ENCODE peak calls at places on chromosomes 13 and 19, in seven cellular contexts. O is T-helper 1 cell; J is neural crest cell; Y is ELR; L is stimulated activated CD4-positive, alpha-beta T cell treated with anti-CD3 and anti-CD28 coated beads, Interleukin-1b, Interleukin-23, amount 100 ng/mL, for 48 hours; I is NCI-H1436 treated with DMSO at 0.1 percent for 48 hours; D is AG08396. Z is an unnamed sample.
A peak's percentile ranks its signal among the peaks of the same experiment; 100 is the strongest.

GRCh38 chr13:104015646-104016396 is 949.6 kb upstream of the SLC10A2 start:
- DNase-seq in O (no peak), J (no peak), Y (no peak), L (no peak), I (no peak), D (no peak), Z (no peak)

GRCh38 chr19:39301021-39301420 is 4.8 kb downstream of the IFNL1 start:
- DNase-seq in O (no peak), J (no peak), Y (no peak), L (no peak), I (no peak), D (no peak), Z (no peak)

GRCh38 chr13:29901714-29902631 is 51.6 kb upstream of the UBL3 start:
- DNase-seq in O (no peak), J (no peak), Y (peak; percentile 92), L (no peak), I (no peak), D (peak; percentile 71), Z (peak; percentile 94)

GRCh38 chr13:42318570-42318969 is 46.6 kb downstream of the AKAP11 start:
- DNase-seq in O (no peak), J (no peak), Y (no peak), L (no peak), I (no peak), D (no peak), Z (no peak)

GRCh38 chr19:1379961-1380489 is 3.7 kb upstream of the NDUFS7 start:
- DNase-seq in O (no peak), J (no peak), Y (no peak), L (no peak), I (no peak), D (no peak), Z (no peak)

GRCh38 chr13:49256841-49257240 is 9.1 kb downstream of the CDADC1 start:
- DNase-seq in O (no peak), J (no peak), Y (no peak), L (no peak), I (no peak), D (no peak), Z (no peak)

GRCh38 chr19:28414748-28415147 is 798.2 kb downstream of the UQCRFS1 start:
- DNase-seq in O (no peak), J (no peak), Y (no peak), L (no peak), I (no peak), D (no peak), Z (no peak)

GRCh38 chr19:39671739-39672363 is 16.1 kb downstream of the LGALS16 start:
- DNase-seq in O (no peak), J (peak; percentile 22), Y (peak; percentile 63), L (peak; percentile 34), I (no peak), D (peak; percentile 28), Z (peak; percentile 54)

GRCh38 chr13:43094901-43095300 is 71.5 kb downstream of the DNAJC15 start:
- DNase-seq in O (no peak), J (no peak), Y (peak; percentile 19), L (no peak), I (no peak), D (no peak), Z (peak; percentile 17)

GRCh38 chr19:6026390-6026897 is 48.5 kb upstream of the RANBP3 start:
- DNase-seq in O (no peak), J (no peak), Y (no peak), L (no peak), I (no peak), D (no peak), Z (no peak)

GRCh38 chr13:57739791-57740190 is 108.2 kb downstream of the PCDH17 start:
- DNase-seq in O (no peak), J (no peak), Y (no peak), L (no peak), I (no peak), D (no peak), Z (no peak)

GRCh38 chr19:10295847-10296591 is 6.3 kb downstream of the ICAM5 start:
- DNase-seq in O (no peak), J (no peak), Y (no peak), L (no peak), I (no peak), D (no peak), Z (no peak)

GRCh38 chr19:49347835-49348234 is 12.6 kb downstream of the CD37 start:
- DNase-seq in O (no peak), J (no peak), Y (peak; percentile 77), L (no peak), I (no peak), D (peak; percentile 88), Z (peak; percentile 87)

GRCh38 chr19:1460033-1460995 is 10.4 kb downstream of the APC2 start:
- DNase-seq in O (no peak), J (no peak), Y (no peak), L (no peak), I (no peak), D (no peak), Z (no peak)

GRCh38 chr13:100532836-100533435 is 55.7 kb downstream of the GGACT start:
- DNase-seq in O (no peak), J (no peak), Y (no peak), L (no peak), I (no peak), D (no peak), Z (no peak)

GRCh38 chr13:95463516-95463915 is 89.0 kb upstream of the CLDN10 start:
- DNase-seq in O (no peak), J (no peak), Y (no peak), L (no peak), I (no peak), D (no peak), Z (no peak)

GRCh38 chr19:8592231-8593009 is 15.2 kb upstream of the MYO1F start:
- DNase-seq in O (peak; percentile 95), J (peak; percentile 94), Y (peak; percentile 75), L (peak; percentile 98), I (no peak), D (peak; percentile 94), Z (peak; percentile 87)

GRCh38 chr19:27740396-27740795 is 1472.6 kb downstream of the UQCRFS1 start:
- DNase-seq in O (no peak), J (no peak), Y (no peak), L (no peak), I (no peak), D (no peak), Z (peak; percentile 25)

GRCh38 chr19:342128-342455 is 2.5 kb downstream of the MIER2 start:
- DNase-seq in O (no peak), J (no peak), Y (no peak), L (no peak), I (no peak), D (no peak), Z (no peak)

GRCh38 chr13:52845766-52846566 is 2.5 kb downstream of the PCDH8 start:
- DNase-seq in O (no peak), J (peak; percentile 61), Y (no peak), L (peak; percentile 43), I (no peak), D (peak; percentile 35), Z (no peak)

GRCh38 chr13:37427843-37428494 is 170.6 kb downstream of the POSTN start:
- DNase-seq in O (no peak), J (no peak), Y (no peak), L (no peak), I (no peak), D (no peak), Z (no peak)

GRCh38 chr13:110225609-110226008 is 81.3 kb downstream of the COL4A1 start:
- DNase-seq in O (no peak), J (no peak), Y (no peak), L (no peak), I (no peak), D (no peak), Z (no peak)

GRCh38 chr13:72201726-72202125 is 334.7 kb upstream of the DACH1 start:
- DNase-seq in O (no peak), J (no peak), Y (no peak), L (no peak), I (no peak), D (no peak), Z (no peak)

GRCh38 chr13:59088716-59089115 is 1075.0 kb downstream of the DIAPH3 start:
- DNase-seq in O (no peak), J (no peak), Y (peak; percentile 30), L (no peak), I (no peak), D (no peak), Z (peak; percentile 32)

GRCh38 chr13:105341256-105341655 is 1194.2 kb downstream of the EFNB2 start:
- DNase-seq in O (no peak), J (no peak), Y (no peak), L (no peak), I (no peak), D (no peak), Z (no peak)

GRCh38 chr19:4970558-4971423 is 1.9 kb downstream of the KDM4B start:
- DNase-seq in O (no peak), J (no peak), Y (peak; percentile 53), L (no peak), I (no peak), D (no peak), Z (peak; percentile 44)

GRCh38 chr19:2276429-2276989 is 5.5 kb downstream of the PEAK3 start:
- DNase-seq in O (no peak), J (no peak), Y (no peak), L (no peak), I (no peak), D (no peak), Z (no peak)